ENCODE peak calls at places on chromosomes 6 and 20, in four cellular contexts. J is ascending aorta, E is fibroblast of lung, D is ovary. V is an unnamed sample. For H3K27me3, the result is how much of the 10 kb centered on the place peaks cover.

GRCh38 chr6:6697620-6698019 is 109.1 kb downstream of the LY86 start:
- DNase-seq in J (no peak), E (peak), D (no peak), V (no peak)

GRCh38 chr6:168823397-168824020 is 382.5 kb downstream of the SMOC2 start:
- DNase-seq in J (no peak), E (no peak), D (peak), V (no peak)

GRCh38 chr6:135224037-135224647 is 43.0 kb downstream of the MYB start:
- DNase-seq in J (no peak), E (no peak), D (no peak), V (no peak)

GRCh38 chr6:32837651-32838113 is 857 bp downstream of the TAP2 start:
- DNase-seq in J (no peak), E (no peak), D (no peak), V (no peak)

GRCh38 chr6:85670573-85670972 is 27.9 kb upstream of the SYNCRIP start:
- DNase-seq in J (no peak), E (peak), D (no peak), V (no peak)

GRCh38 chr20:41643504-41643938 is 25.3 kb upstream of the CHD6 start:
- DNase-seq in J (no peak), E (no peak), D (peak), V (no peak)

GRCh38 chr6:41093729-41094128 is 21.0 kb downstream of the NFYA start:
- DNase-seq in J (no peak), E (no peak), D (no peak), V (no peak)

GRCh38 chr6:26450240-26450639 is 7.5 kb upstream of the BTN2A1 start:
- DNase-seq in J (no peak), E (no peak), D (no peak), V (no peak)

GRCh38 chr20:58583141-58583540 is 67.9 kb upstream of the APCDD1L start:
- DNase-seq in J (no peak), E (no peak), D (no peak), V (no peak)

GRCh38 chr6:125222531-125223455 is 69.2 kb downstream of the TPD52L1 start:
- DNase-seq in J (no peak), E (no peak), D (no peak), V (no peak)

GRCh38 chr20:4937422-4938319 is 63.6 kb downstream of the SLC23A2 start:
- DNase-seq in J (no peak), E (peak), D (no peak), V (no peak)

GRCh38 chr20:13898012-13898612 is 92.3 kb downstream of the SEL1L2 start:
- DNase-seq in J (no peak), E (no peak), D (no peak), V (no peak)

GRCh38 chr6:76684881-76685280 is 612.4 kb upstream of the IMPG1 start:
- DNase-seq in J (no peak), E (peak), D (no peak), V (no peak)

GRCh38 chr6:27168108-27168507 is 79.4 kb upstream of the PRSS16 start:
- DNase-seq in J (no peak), E (peak), D (no peak), V (no peak)

GRCh38 chr20:4720977-4721349 is 746 bp upstream of the PRND start:
- DNase-seq in J (no peak), E (no peak), D (peak), V (no peak)

GRCh38 chr6:2478200-2478599 is 232.8 kb upstream of the GMDS start:
- DNase-seq in J (no peak), E (no peak), D (no peak), V (peak)

GRCh38 chr20:4217349-4217761 is 202.0 kb upstream of the RNF24 start:
- DNase-seq in J (no peak), E (no peak), D (no peak), V (no peak)

GRCh38 chr6:162181741-162182401 is 545.7 kb downstream of the PRKN start:
- DNase-seq in J (no peak), E (peak), D (no peak), V (no peak)

GRCh38 chr6:96907498-96907897 is 9.8 kb upstream of the NDUFAF4 start:
- DNase-seq in J (no peak), E (peak), D (no peak), V (no peak)

GRCh38 chr6:40715501-40716403 is 128.6 kb upstream of the LRFN2 start:
- DNase-seq in J (no peak), E (no peak), D (no peak), V (no peak)

GRCh38 chr6:54681987-54682386 is 164.6 kb upstream of the FAM83B start:
- DNase-seq in J (no peak), E (peak), D (no peak), V (peak)

GRCh38 chr6:33779305-33779704 is 9.6 kb downstream of the LEMD2 start:
- DNase-seq in J (no peak), E (no peak), D (no peak), V (no peak)

GRCh38 chr6:44133003-44133931 is 5.9 kb downstream of the TMEM63B start:
- DNase-seq in J (no peak), E (peak), D (no peak), V (no peak)

GRCh38 chr6:155349956-155350355 is 35.7 kb upstream of the TFB1M start:
- DNase-seq in J (no peak), E (no peak), D (no peak), V (no peak)

GRCh38 chr6:155344341-155345006 is 30.2 kb upstream of the TFB1M start:
- DNase-seq in J (no peak), E (no peak), D (no peak), V (no peak)

GRCh38 chr6:155346957-155347356 is 32.7 kb upstream of the TFB1M start:
- DNase-seq in J (no peak), E (no peak), D (no peak), V (no peak)

GRCh38 chr6:155349129-155349528 is 34.8 kb upstream of the TFB1M start:
- DNase-seq in J (no peak), E (no peak), D (no peak), V (no peak)

GRCh38 chr6:155347800-155348199 is 33.5 kb upstream of the TFB1M start:
- DNase-seq in J (no peak), E (no peak), D (no peak), V (no peak)
- H3K27me3 ChIP-seq in J (under half), E (under half), D (under half), V (under half)

DNA sequence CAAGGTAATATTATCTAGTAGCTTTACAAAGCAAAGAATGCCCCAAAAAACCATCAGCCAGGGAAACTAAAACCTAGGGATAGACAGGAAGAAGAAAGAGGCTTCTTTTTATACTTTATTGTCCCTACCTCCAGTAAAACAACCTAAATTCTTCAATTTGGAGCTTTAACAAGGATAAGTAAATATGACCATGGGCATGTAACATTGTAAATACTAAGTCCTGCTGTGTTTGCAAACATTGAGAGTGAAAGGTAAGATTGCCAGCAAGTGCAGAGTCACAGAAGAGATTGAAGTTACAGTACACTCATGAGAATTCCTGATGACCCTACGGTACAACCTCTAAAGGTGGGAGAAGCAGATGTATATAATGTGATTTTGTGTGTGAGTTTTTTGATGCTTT is 117.2 kb downstream of the FOXO3 start:
- DNase-seq in J (no peak), E (no peak), D (no peak), V (no peak)
- TF ChIP-seq CTCF in J (no peak), E (no peak), D (no peak), V (no peak)

GRCh38 chr6:159890201-159890600 is 587 bp upstream of the MAS1 start:
- DNase-seq in J (no peak), E (no peak), D (no peak), V (no peak)

GRCh38 chr6:159886270-159886669 is 4.5 kb upstream of the MAS1 start:
- DNase-seq in J (no peak), E (no peak), D (no peak), V (no peak)

GRCh38 chr6:159887146-159887545 is 3.6 kb upstream of the MAS1 start:
- DNase-seq in J (no peak), E (no peak), D (no peak), V (no peak)

GRCh38 chr6:159884720-159885119 is 6.1 kb upstream of the MAS1 start:
- DNase-seq in J (no peak), E (no peak), D (no peak), V (no peak)

GRCh38 chr6:159887761-159888160 is 3.0 kb upstream of the MAS1 start:
- DNase-seq in J (no peak), E (no peak), D (no peak), V (no peak)
- H3K27me3 ChIP-seq in J (under half), E (under half), D (under half), V (under half)

GRCh38 chr6:160791459-160791858 is 89.4 kb downstream of the PLG start:
- DNase-seq in J (no peak), E (no peak), D (no peak), V (no peak)

GRCh38 chr6:160788806-160789205 is 86.8 kb downstream of the PLG start:
- DNase-seq in J (no peak), E (no peak), D (no peak), V (no peak)

GRCh38 chr6:160791981-160792418 is 90.0 kb downstream of the PLG start:
- DNase-seq in J (no peak), E (no peak), D (no peak), V (peak)

GRCh38 chr6:160789263-160790027 is 87.4 kb downstream of the PLG start:
- DNase-seq in J (no peak), E (no peak), D (no peak), V (no peak)

DNA sequence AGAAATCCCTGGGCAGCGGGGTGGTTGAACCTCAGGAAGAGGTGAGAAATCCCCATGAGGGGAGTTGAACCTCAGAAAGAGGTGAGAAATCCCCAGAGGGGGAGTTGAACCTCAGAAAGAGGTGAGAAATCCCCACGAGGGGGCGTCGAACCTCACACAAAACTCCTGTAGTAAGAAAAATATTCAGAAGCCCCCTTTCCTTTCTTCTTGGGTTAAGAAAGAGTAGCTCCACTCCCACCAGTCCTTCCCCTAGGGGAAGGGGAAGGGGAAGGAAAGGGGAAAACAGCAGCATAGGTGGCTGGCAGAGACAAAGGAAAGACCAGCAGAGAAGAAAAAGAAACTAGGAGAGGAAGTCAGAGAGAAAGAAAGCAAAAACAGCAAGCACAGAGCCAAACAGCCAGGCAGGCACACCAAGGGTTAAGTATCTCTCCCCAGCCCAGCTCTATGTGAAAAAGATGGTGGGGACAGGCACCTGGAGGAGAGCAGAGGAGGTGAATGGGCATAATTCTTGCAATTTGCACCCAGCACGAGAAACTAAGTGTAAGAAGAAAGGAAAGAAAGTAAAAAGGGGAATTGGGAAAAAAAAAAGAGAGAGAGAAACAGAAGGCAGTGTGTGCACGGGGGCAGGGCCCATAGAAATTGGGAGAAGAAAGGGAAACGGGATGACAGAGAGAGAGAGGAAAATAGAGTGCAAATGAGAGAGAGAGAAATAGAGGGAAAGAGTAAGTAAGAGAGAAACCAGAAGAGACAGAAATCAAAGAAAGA is 88.2 kb downstream of the PLG start:
- DNase-seq in J (no peak), E (no peak), D (no peak), V (no peak)
- TF ChIP-seq CTCF in J (no peak), E (no peak), D (no peak), V (no peak)

GRCh38 chr20:46017272-46017671 is 8.6 kb downstream of the MMP9 start:
- DNase-seq in J (no peak), E (no peak), D (no peak), V (no peak)
- H3K27me3 ChIP-seq in J (under half), E (under half), D (under half), V (under half)

GRCh38 chr20:62535964-62536363 is 60.2 kb upstream of the GATA5 start:
- DNase-seq in J (no peak), E (no peak), D (no peak), V (no peak)

GRCh38 chr20:62536731-62537401 is 61.1 kb upstream of the GATA5 start:
- DNase-seq in J (no peak), E (no peak), D (no peak), V (no peak)

GRCh38 chr20:62539208-62539607 is 63.4 kb upstream of the GATA5 start:
- DNase-seq in J (no peak), E (no peak), D (no peak), V (no peak)

GRCh38 chr20:62539646-62540045 is 63.9 kb upstream of the GATA5 start:
- DNase-seq in J (no peak), E (no peak), D (no peak), V (no peak)

DNA sequence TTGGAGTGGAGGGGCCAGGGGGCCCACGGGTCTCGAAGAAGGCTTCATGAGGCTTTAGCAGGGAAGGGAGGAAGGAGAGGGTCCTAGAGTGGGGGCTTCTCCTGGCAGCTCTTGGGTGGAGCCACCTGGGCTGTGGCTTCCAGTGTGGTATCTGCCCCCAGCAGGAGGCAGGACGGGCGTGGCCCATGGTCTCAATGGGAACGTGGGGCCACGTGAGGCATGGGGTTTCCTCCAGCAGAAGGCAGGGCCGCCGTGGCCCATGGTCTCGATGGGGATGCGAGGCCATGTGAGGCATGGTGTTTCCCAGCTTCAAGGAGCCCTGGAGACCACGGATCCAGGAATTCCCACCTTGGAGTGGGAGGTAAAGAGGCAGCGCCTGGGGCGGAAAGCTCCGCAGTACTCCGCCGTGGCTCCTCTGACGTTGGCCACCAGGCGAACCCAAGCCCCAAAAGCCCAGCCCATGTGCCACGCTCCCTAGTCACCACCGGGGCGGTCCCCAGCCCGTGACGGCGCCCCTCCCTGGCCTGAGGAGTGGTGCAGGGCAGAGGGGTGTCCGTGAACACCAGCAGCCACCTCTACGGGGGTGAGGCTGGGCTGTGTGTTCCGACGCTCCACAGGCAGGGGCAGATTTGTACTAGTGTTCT is 62.0 kb upstream of the GATA5 start:
- DNase-seq in J (no peak), E (no peak), D (no peak), V (no peak)
- TF ChIP-seq CTCF in J (no peak), E (no peak), D (no peak), V (no peak)

GRCh38 chr6:83853178-83853967 is at the start of gene RIPPLY2:
- DNase-seq in J (no peak), E (peak), D (peak), V (no peak)
- H3K27me3 ChIP-seq in J (under half), E (under half), D (under half), V (under half)

DNA sequence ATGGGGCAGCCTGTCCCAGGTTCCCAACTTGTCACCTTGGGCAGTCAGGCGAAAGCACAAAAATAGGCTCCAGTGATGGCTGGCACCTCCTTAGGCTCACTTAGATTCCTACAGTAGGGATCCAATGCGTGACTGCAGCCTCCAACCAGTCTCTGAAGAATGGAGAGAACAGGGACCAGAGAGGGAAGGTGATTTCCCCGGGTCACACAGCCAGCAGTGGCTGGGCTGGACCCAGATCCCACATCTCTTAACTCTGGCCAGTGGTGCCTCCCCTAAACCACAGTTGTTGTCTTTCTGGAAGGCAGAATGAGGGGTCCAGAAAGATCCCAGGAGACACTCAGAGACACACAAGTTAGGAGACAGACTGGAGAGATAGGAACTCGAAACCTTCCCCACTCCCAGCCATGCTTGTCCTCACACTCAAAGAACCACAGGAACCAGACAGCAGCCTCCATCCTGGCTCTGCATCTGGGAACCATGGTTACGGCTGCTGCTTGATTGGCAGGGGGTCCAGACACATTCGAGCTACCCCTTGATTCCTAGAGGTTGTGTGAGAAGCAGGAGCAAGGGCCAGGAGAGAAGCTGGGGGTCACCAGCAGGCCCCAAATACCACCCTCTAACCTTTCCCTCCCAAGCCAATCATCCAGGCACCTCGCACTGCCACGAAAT is 33.1 kb upstream of the SIRPA start:
- DNase-seq in J (no peak), E (no peak), D (no peak), V (no peak)
- TF ChIP-seq CTCF in J (no peak), E (no peak), D (no peak), V (no peak)

DNA sequence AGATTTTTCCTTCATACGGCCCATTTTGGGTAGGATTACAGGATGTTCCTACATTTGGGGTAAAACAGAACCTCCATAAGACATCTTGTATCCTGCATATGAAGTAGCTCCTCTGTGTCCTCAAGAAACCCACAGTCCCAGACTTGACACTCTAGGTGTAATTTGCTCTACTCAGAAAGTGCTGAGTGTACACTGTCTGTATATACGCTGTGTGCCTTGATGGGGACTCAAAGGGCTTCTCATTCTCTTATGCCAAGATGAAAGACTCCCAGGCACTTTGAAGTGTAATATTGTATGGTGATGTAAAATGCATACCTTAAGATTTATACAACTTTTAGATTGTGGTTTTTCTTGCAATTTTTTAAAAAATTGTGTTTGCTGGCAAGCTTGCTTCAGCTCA is 5.2 kb downstream of the TFAP2D start:
- DNase-seq in J (no peak), E (no peak), D (no peak), V (no peak)
- H3K27me3 ChIP-seq in J (under half), E (under half), D (under half), V (half or more)

V was measured in kidney epithelial cell.